ENCODE peak calls at places on chromosome 1, in ten cellular contexts. J is SJSA1; S is HTR-8/SVneo; H is islet precursor cell; U is HEK293T; E is CD4-positive, alpha-beta T cell; Q is ureter; V is activated naive CD8-positive, alpha-beta T cell treated with anti-CD3 and anti-CD28 coated beads, Interleukin-2, amount 50 U/mL, for 24 hours; L is T follicular helper cell; Y is NCI-H1694. P is an unnamed sample.

GRCh38 chr1:202861420-202862121 is 27.4 kb downstream of the RABIF start:
- DNase-seq in J (peak), S (peak), H (peak), U (peak), E (no peak), Q (peak), V (peak), L (no peak), Y (peak), P (peak)

GRCh38 chr1:177088974-177089373 is 75.5 kb downstream of the ASTN1 start:
- DNase-seq in J (no peak), S (no peak), H (no peak), U (no peak), E (no peak), Q (no peak), V (no peak), L (no peak), Y (no peak), P (no peak)

GRCh38 chr1:65471901-65472332 is 51.4 kb downstream of the LEPR start:
- DNase-seq in J (no peak), S (no peak), H (no peak), U (no peak), E (no peak), Q (no peak), V (no peak), L (no peak), Y (peak), P (no peak)

GRCh38 chr1:153816283-153816904 is 41.2 kb downstream of the SLC27A3 start:
- DNase-seq in J (no peak), S (no peak), H (no peak), U (no peak), E (no peak), Q (no peak), V (no peak), L (no peak), Y (no peak), P (no peak)

GRCh38 chr1:35931424-35932157 is 686 bp downstream of the AGO3 start:
- DNase-seq in J (peak), S (no peak), H (no peak), U (no peak), E (peak), Q (no peak), V (no peak), L (no peak), Y (no peak), P (no peak)

GRCh38 chr1:66446261-66447001 is 87.5 kb upstream of the SGIP1 start:
- DNase-seq in J (peak), S (peak), H (no peak), U (peak), E (no peak), Q (peak), V (no peak), L (peak), Y (peak), P (peak)

GRCh38 chr1:15457484-15458027 is 1.0 kb downstream of the CELA2A start:
- DNase-seq in J (no peak), S (no peak), H (no peak), U (no peak), E (no peak), Q (no peak), V (no peak), L (no peak), Y (no peak), P (no peak)

GRCh38 chr1:160544647-160545046 is 21.6 kb upstream of the SLAMF6 start:
- DNase-seq in J (no peak), S (no peak), H (no peak), U (no peak), E (no peak), Q (no peak), V (no peak), L (no peak), Y (peak), P (no peak)

GRCh38 chr1:221716713-221717490 is 25.0 kb downstream of the DUSP10 start:
- DNase-seq in J (no peak), S (no peak), H (no peak), U (no peak), E (no peak), Q (no peak), V (no peak), L (no peak), Y (no peak), P (peak)

GRCh38 chr1:19068639-19069276 is 112.3 kb upstream of the IFFO2 start:
- DNase-seq in J (no peak), S (no peak), H (no peak), U (no peak), E (no peak), Q (no peak), V (no peak), L (no peak), Y (no peak), P (no peak)

GRCh38 chr1:226226601-226227000 is 3.1 kb downstream of the MIXL1 start:
- DNase-seq in J (no peak), S (no peak), H (no peak), U (no peak), E (no peak), Q (no peak), V (no peak), L (no peak), Y (no peak), P (no peak)

P was measured in ELF-1.